ENCODE peak calls at places on chromosomes 16 and 17, in four cellular contexts. V is GM23338, Q is AG04450, Y is progenitor cell of endocrine pancreas. O is an unnamed sample.

GRCh38 chr17:546456-546855 is 168.2 kb downstream of the VPS53 start:
- DNase-seq in V (no peak), Q (no peak), Y (no peak), O (no peak)

GRCh38 chr17:70405492-70406220 is 236.3 kb downstream of the KCNJ2 start:
- DNase-seq in V (no peak), Q (peak), Y (no peak), O (no peak)

GRCh38 chr16:77585379-77585778 is 136.9 kb upstream of the NUDT7 start:
- DNase-seq in V (no peak), Q (no peak), Y (no peak), O (peak)

GRCh38 chr16:86962913-86963312 is 354.3 kb downstream of the C16orf95 start:
- DNase-seq in V (no peak), Q (no peak), Y (no peak), O (no peak)

GRCh38 chr17:50213026-50214015 is 11.9 kb upstream of the COL1A1 start:
- DNase-seq in V (peak), Q (no peak), Y (no peak), O (no peak)

GRCh38 chr16:79792952-79793351 is 192.4 kb upstream of the MAF start:
- DNase-seq in V (no peak), Q (no peak), Y (no peak), O (no peak)

GRCh38 chr16:87600246-87600645 is 2.1 kb upstream of the JPH3 start:
- DNase-seq in V (no peak), Q (no peak), Y (no peak), O (no peak)

GRCh38 chr17:48998557-48999440 is 1.6 kb downstream of the IGF2BP1 start:
- DNase-seq in V (peak), Q (no peak), Y (no peak), O (peak)

GRCh38 chr17:67020293-67020766 is 24.0 kb upstream of the CACNG1 start:
- DNase-seq in V (no peak), Q (no peak), Y (no peak), O (no peak)

GRCh38 chr16:11135167-11135973 is 120.6 kb downstream of the SOCS1 start:
- DNase-seq in V (no peak), Q (no peak), Y (no peak), O (no peak)

GRCh38 chr17:20896153-20896649 is 146.6 kb downstream of the USP22 start:
- DNase-seq in V (peak), Q (no peak), Y (no peak), O (no peak)

GRCh38 chr16:52480237-52480636 is 66.7 kb downstream of the TOX3 start:
- DNase-seq in V (no peak), Q (no peak), Y (no peak), O (no peak)

GRCh38 chr17:30321314-30321713 is 12.5 kb downstream of the TMIGD1 start:
- DNase-seq in V (no peak), Q (no peak), Y (no peak), O (no peak)

GRCh38 chr16:84404936-84405640 is 36.8 kb downstream of the ATP2C2 start:
- DNase-seq in V (no peak), Q (no peak), Y (no peak), O (no peak)

GRCh38 chr17:48051278-48051677 is 3.1 kb downstream of the NFE2L1 start:
- DNase-seq in V (no peak), Q (no peak), Y (no peak), O (no peak)

GRCh38 chr16:57555831-57556230 is 13.4 kb downstream of the ADGRG5 start:
- DNase-seq in V (no peak), Q (no peak), Y (no peak), O (no peak)

GRCh38 chr16:50982808-50983207 is 168.3 kb downstream of the SALL1 start:
- DNase-seq in V (no peak), Q (no peak), Y (no peak), O (no peak)

GRCh38 chr17:8922451-8922850 is 43.1 kb downstream of the PIK3R5 start:
- DNase-seq in V (no peak), Q (peak), Y (no peak), O (no peak)

GRCh38 chr16:53415504-53415903 is 18.8 kb upstream of the RBL2 start:
- DNase-seq in V (peak), Q (no peak), Y (no peak), O (peak)

GRCh38 chr17:74123350-74123749 is 80.1 kb upstream of the RPL38 start:
- DNase-seq in V (no peak), Q (no peak), Y (no peak), O (no peak)

GRCh38 chr16:84618428-84619102 is 687 bp upstream of the COTL1 start:
- DNase-seq in V (peak), Q (peak), Y (no peak), O (no peak)

GRCh38 chr16:49704586-49705155 is 151.2 kb downstream of the ZNF423 start:
- DNase-seq in V (peak), Q (no peak), Y (no peak), O (no peak)

GRCh38 chr16:14286381-14287230 is 215.5 kb downstream of the MRTFB start:
- DNase-seq in V (peak), Q (no peak), Y (no peak), O (no peak)

GRCh38 chr17:70552230-70552981 is 383.1 kb downstream of the KCNJ2 start:
- DNase-seq in V (peak), Q (no peak), Y (no peak), O (no peak)

GRCh38 chr17:1074886-1075665 is 78.1 kb downstream of the TIMM22 start:
- DNase-seq in V (no peak), Q (no peak), Y (no peak), O (no peak)

GRCh38 chr17:74478369-74479100 is 12.1 kb downstream of the CD300A start:
- DNase-seq in V (no peak), Q (no peak), Y (no peak), O (no peak)

GRCh38 chr17:2239882-2240430 is 63.6 kb downstream of the SMG6 start:
- DNase-seq in V (no peak), Q (peak), Y (no peak), O (no peak)

GRCh38 chr16:89764711-89765201 is 43.4 kb downstream of the ZNF276 start:
- DNase-seq in V (no peak), Q (no peak), Y (no peak), O (no peak)

GRCh38 chr16:12320298-12320706 is 343.8 kb downstream of the SNX29 start:
- DNase-seq in V (no peak), Q (peak), Y (no peak), O (no peak)

GRCh38 chr17:60049936-60050335 is 28.8 kb downstream of the HEATR6 start:
- DNase-seq in V (no peak), Q (no peak), Y (no peak), O (no peak)

GRCh38 chr17:21376835-21377690 is 906 bp downstream of the KCNJ12 start:
- DNase-seq in V (peak), Q (no peak), Y (no peak), O (peak)

GRCh38 chr16:11977206-11978041 is 890 bp downstream of the SNX29 start:
- DNase-seq in V (no peak), Q (peak), Y (no peak), O (no peak)

GRCh38 chr16:54780266-54780665 is 150.4 kb upstream of the IRX5 start:
- DNase-seq in V (no peak), Q (no peak), Y (no peak), O (no peak)

GRCh38 chr17:14926526-14927122 is 338.5 kb downstream of the PMP22 start:
- DNase-seq in V (peak), Q (peak), Y (peak), O (peak)

GRCh38 chr17:59505610-59506276 is 59.7 kb upstream of the DHX40 start:
- DNase-seq in V (peak), Q (no peak), Y (no peak), O (no peak)

GRCh38 chr16:24246911-24247607 is 9.1 kb upstream of the CACNG3 start:
- DNase-seq in V (no peak), Q (no peak), Y (no peak), O (no peak)

GRCh38 chr16:84648595-84649510 is 542 bp downstream of the KLHL36 start:
- DNase-seq in V (peak), Q (no peak), Y (peak), O (peak)

GRCh38 chr17:5516060-5516792 is 29.9 kb downstream of the MIS12 start:
- DNase-seq in V (no peak), Q (peak), Y (no peak), O (no peak)

GRCh38 chr17:83161298-83162034 is 82.1 kb downstream of the METRNL start:
- DNase-seq in V (no peak), Q (peak), Y (no peak), O (no peak)

GRCh38 chr16:63461248-63461841 is 1425.1 kb upstream of the CDH8 start:
- DNase-seq in V (peak), Q (no peak), Y (peak), O (peak)
- TF ChIP-seq CTCF in V (peak), Q (peak), Y (peak), O (peak)

DNA sequence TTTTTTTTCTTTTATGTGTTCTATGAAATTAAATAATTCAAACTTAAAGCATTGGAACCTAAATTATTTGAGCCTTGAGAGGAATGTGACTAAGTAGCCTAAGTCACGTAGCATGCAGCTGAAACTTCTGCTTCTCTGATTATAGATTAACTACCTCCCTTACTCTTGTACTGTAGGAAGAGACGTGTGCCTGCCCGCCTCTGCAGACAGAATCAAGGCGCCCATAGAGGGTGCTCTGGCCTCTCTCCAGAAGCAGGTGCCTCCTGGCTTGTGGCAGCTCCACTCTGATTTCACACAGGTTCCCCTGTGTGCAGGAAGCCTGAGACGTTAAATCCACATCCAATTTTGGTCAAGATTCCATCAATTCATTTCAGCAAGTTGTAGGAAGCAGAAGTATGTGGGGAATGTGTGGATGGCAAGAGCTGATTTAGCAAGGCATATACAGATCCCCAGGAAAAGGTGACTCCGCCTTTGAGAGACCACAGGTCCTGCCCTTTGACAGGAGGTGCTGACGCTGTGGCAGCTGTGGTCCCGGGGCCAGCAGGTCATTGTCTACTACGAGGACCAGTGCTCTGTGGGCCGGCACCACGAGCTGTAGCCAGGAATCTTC is 1418.8 kb downstream of the CDH11 start:
- DNase-seq in V (peak), Q (no peak), Y (no peak), O (no peak)
- TF ChIP-seq CTCF in V (peak), Q (no peak), Y (peak), O (no peak)

DNA sequence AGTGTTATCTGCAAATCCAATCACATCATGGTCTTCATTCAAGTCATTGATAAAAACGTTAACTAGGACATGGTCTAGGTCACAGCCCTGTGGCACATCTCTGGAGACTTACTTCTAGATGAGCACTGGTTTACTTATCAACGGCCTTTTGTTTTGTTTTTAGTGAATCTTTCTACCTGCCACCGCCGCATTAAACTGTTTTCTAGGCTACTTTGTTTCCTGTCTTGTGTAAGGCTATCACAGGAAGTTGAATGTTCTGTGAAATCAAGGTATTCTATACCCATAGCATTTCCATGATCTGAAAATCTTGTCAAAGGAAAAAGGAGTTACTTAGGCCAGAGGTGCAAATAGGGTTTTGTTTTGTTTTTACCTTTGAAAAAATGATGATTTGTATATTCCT is 26.9 kb downstream of the SOCS3 start:
- DNase-seq in V (no peak), Q (no peak), Y (no peak), O (no peak)
- TF ChIP-seq CTCF in V (no peak), Q (no peak), Y (no peak), O (no peak)

DNA sequence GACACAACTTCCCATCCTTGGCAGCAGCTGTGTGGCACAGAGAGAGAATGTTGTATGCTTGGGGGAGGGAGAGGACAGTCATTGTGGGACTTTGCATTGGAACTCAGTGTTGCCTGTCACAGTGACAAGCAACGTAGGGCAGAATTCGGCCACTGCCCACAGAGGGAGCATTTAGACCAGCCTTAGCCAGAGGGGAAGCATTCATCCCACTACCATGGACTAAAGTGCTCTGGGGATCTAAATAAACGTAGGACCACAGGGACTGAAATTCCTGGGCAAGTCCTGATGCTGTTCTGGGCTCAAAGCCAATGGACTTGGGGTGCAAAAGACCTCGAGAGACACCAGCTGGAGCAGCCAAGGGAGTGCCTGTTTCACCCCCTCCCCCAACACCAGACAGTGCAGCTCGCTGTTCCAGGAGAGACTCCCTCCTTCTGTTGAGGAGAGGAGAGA is 44.9 kb downstream of the ABCA8 start:
- DNase-seq in V (peak), Q (no peak), Y (no peak), O (no peak)
- TF ChIP-seq CTCF in V (peak), Q (no peak), Y (no peak), O (no peak)

GRCh38 chr16:21302898-21303528 is 24.9 kb upstream of the CRYM start:
- DNase-seq in V (no peak), Q (peak), Y (no peak), O (no peak)

GRCh38 chr16:21302454-21302853 is 24.4 kb upstream of the CRYM start:
- DNase-seq in V (peak), Q (no peak), Y (no peak), O (no peak)

GRCh38 chr16:21301895-21302291 is 23.8 kb upstream of the CRYM start:
- DNase-seq in V (no peak), Q (no peak), Y (no peak), O (no peak)

GRCh38 chr16:21300309-21301167 is 22.4 kb upstream of the CRYM start:
- DNase-seq in V (peak), Q (peak), Y (peak), O (peak)

DNA sequence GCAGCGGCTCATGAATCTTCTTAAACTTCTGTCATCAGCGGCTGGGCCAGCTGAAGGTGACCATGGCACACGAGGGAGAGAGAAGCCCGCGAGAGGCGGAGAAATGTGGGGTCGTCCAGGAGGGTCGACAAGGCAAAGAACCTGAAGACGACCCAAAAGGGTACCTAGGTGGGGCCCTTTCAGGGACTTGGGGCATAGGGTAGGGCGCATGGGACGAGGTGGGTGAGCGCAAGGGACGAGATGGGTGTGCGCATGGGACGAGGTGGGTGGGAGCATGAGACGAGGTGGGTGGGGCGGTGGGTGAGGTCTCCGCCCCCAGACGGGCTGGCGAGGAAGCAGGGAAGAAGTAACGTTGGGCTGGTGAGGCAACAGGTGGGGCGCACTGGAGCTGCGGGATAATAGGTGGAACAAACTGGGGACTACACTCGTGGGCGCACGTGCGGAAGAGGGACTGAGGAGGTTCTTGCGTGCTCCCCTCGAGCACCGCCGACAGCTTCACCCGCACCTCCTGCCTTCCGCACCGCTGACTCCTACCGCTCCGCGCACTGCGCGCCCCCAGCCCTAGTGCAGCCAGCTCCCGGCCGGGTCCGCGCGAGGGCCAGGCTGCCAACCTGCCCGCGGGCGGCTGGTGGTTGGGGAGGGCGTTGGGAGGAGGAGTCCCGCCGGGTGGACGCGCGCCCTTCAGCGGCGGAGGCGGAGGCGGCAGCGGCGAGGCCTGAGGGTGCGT is 23.2 kb upstream of the CRYM start:
- DNase-seq in V (peak), Q (no peak), Y (peak), O (peak)
- TF ChIP-seq CTCF in V (peak), Q (peak), Y (peak), O (no peak)

GRCh38 chr17:35740216-35740615 is 8.8 kb downstream of the RASL10B start:
- DNase-seq in V (no peak), Q (no peak), Y (no peak), O (no peak)

GRCh38 chr17:35742496-35742895 is 10.5 kb downstream of the GAS2L2 start:
- DNase-seq in V (no peak), Q (no peak), Y (no peak), O (no peak)

GRCh38 chr17:35738519-35739133 is 7.2 kb downstream of the RASL10B start:
- DNase-seq in V (no peak), Q (no peak), Y (no peak), O (no peak)

GRCh38 chr17:35742896-35743477 is 10.1 kb downstream of the GAS2L2 start:
- DNase-seq in V (no peak), Q (no peak), Y (no peak), O (no peak)

GRCh38 chr17:35740997-35741931 is 9.8 kb downstream of the RASL10B start:
- DNase-seq in V (peak), Q (no peak), Y (no peak), O (no peak)
- TF ChIP-seq CTCF in V (no peak), Q (no peak), Y (peak), O (peak)

DNA sequence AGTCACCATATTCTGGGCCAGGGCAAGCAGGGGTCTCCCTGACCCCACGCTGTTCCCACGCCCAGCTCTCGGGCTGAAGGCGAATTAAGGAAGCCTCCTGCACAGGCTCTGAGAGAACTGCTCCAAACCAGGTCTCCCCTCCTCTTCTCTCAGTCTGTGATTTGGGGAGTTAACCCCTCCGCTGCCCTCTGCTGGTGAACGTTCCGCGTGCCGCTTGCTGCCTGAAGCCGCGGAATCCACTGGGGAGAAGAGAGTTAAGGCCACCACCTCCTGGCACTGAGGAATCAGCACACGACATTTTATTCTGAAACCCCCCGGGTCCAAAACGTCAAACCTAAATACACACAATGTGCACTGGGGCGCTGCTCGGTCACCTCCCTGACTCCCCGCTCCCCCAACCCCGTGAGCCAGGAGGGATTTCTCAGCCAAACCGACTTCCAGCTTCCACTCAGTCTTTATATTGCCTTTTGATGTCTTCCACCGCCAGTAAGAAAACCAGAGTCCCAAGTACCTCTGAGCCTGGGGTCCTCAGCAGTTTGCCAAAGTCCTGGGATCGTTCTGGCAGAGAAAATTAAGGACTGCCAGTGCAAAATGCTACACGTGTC is 54.4 kb upstream of the RCVRN start:
- DNase-seq in V (peak), Q (no peak), Y (peak), O (peak)
- TF ChIP-seq CTCF in V (peak), Q (peak), Y (peak), O (peak)

DNA sequence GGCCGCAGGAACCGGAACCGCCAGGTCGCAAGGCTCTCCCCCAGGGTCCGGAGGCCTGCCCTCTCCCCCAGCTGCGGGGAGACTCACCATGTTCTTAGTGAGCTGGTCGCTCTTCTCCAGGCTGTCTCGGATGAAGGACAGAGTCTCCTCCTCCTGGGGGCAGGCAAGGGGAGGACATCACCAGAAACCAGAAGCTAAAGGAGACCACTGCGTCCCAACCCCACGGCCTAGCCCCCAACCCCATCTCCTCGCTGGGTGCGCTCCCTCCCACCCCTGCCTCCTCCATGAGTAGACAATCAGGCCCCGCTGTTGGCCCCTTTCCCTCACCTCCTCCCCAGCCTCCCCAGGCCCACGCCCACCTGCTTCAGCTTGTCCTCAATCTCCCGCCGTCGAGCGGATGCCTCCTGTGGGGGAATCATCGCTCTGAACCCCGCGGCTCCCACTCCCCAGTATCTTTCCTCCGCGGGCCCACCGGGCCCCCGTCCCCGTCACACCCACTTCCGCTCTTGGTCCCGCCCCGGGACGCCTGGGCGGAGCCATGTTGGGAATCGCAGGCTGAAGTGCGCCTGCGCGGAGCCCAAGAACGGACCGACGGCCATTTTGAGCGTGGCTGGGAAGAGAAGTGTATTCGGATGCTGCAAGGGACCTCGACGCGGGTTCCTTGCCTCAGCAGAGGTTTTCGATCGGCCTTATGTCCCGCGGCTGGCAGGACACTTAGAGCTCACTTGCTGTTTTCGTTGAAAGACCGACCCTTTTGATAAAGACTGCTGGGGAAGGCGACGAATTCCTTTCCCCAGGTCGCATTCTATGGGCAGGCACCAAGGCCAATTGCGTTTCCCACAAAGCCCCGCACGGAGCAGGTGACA is at the start of gene EXOC7:
- DNase-seq in V (peak), Q (peak), Y (peak), O (peak)
- TF ChIP-seq CTCF in V (no peak), Q (no peak), Y (no peak), O (no peak)

O was measured in endothelial cell.